ENCODE peak calls at places on chromosomes 16 and 17, in five cellular contexts. Y, C, S, U and G are unnamed samples.

GRCh38 chr16:67804853-67805542 is 1.4 kb downstream of the RANBP10 start:
- DNase-seq in Y (no peak), C (no peak), S (no peak), U (no peak), G (no peak)

GRCh38 chr16:53511403-53512280 is 8.6 kb upstream of the AKTIP start:
- DNase-seq in Y (no peak), C (no peak), S (no peak), U (peak), G (no peak)

GRCh38 chr17:55478971-55479370 is 32.3 kb downstream of the SMIM36 start:
- DNase-seq in Y (no peak), C (no peak), S (no peak), U (no peak), G (no peak)

GRCh38 chr16:77877712-77878111 is 89.3 kb downstream of the VAT1L start:
- DNase-seq in Y (no peak), C (no peak), S (no peak), U (no peak), G (no peak)

GRCh38 chr16:14097182-14097951 is 26.2 kb downstream of the MRTFB start:
- DNase-seq in Y (no peak), C (no peak), S (peak), U (peak), G (no peak)

GRCh38 chr16:81896902-81897301 is 114.4 kb downstream of the SDR42E1 start:
- DNase-seq in Y (no peak), C (no peak), S (no peak), U (no peak), G (no peak)

GRCh38 chr16:75273054-75273925 is 21.9 kb upstream of the BCAR1 start:
- DNase-seq in Y (no peak), C (no peak), S (no peak), U (no peak), G (no peak)

GRCh38 chr17:9898812-9899211 is 6.3 kb downstream of the RCVRN start:
- DNase-seq in Y (no peak), C (no peak), S (no peak), U (no peak), G (no peak)

GRCh38 chr17:1796800-1797199 is 32.9 kb downstream of the SMYD4 start:
- DNase-seq in Y (no peak), C (no peak), S (no peak), U (no peak), G (no peak)

GRCh38 chr17:81391964-81392908 is 3.0 kb upstream of the BAHCC1 start:
- DNase-seq in Y (no peak), C (no peak), S (no peak), U (peak), G (no peak)

GRCh38 chr16:3902731-3903130 is 22.2 kb upstream of the CREBBP start:
- DNase-seq in Y (no peak), C (no peak), S (no peak), U (no peak), G (no peak)

GRCh38 chr17:869567-870530 is 87.7 kb downstream of the MRM3 start:
- DNase-seq in Y (peak), C (no peak), S (peak), U (no peak), G (no peak)

GRCh38 chr17:19248149-19248922 is 11.2 kb downstream of the EPN2 start:
- DNase-seq in Y (no peak), C (no peak), S (no peak), U (no peak), G (no peak)

GRCh38 chr16:11032000-11032921 is 87.9 kb downstream of the CLEC16A start:
- DNase-seq in Y (no peak), C (no peak), S (no peak), U (no peak), G (no peak)

GRCh38 chr17:7408341-7408740 is 696 bp downstream of the NLGN2 start:
- DNase-seq in Y (peak), C (no peak), S (no peak), U (no peak), G (peak)

GRCh38 chr16:83060-83603 is 5.1 kb downstream of the MPG start:
- DNase-seq in Y (no peak), C (no peak), S (no peak), U (no peak), G (no peak)

GRCh38 chr16:21568502-21569189 is 30.7 kb upstream of the METTL9 start:
- DNase-seq in Y (peak), C (no peak), S (no peak), U (no peak), G (no peak)

GRCh38 chr16:67847064-67847861 is at the start of gene CENPT:
- DNase-seq in Y (peak), C (no peak), S (no peak), U (peak), G (no peak)